ENCODE peak calls at places on chromosome 5, in ten cellular contexts. One of them, this sample, is unnamed.

GRCh38 chr5:42718591-42718990 is 38.0 kb upstream of the CCDC152 start:
- DNase-seq in B cell: no peak
- DNase-seq in sigmoid colon: no peak
- DNase-seq in psoas muscle: no peak
- DNase-seq in tibial artery: no peak
- DNase-seq in heart left ventricle: no peak
- DNase-seq in esophagus muscularis mucosa: no peak
- DNase-seq in GM06990: peak
- DNase-seq in NB4: peak
- DNase-seq in cardiac muscle cell: peak
- DNase-seq in this sample: no peak

GRCh38 chr5:109155625-109156024 is 254.1 kb downstream of the PJA2 start:
- DNase-seq in B cell: no peak
- DNase-seq in NB4: no peak
- DNase-seq in tibial artery: no peak
- DNase-seq in cardiac muscle cell: no peak
- DNase-seq in psoas muscle: no peak
- DNase-seq in heart left ventricle: no peak
- DNase-seq in GM06990: peak
- DNase-seq in sigmoid colon: no peak
- DNase-seq in esophagus muscularis mucosa: no peak
- DNase-seq in this sample: no peak

GRCh38 chr5:61675015-61675692 is 343.1 kb downstream of the ZSWIM6 start:
- DNase-seq in psoas muscle: no peak
- DNase-seq in NB4: peak
- DNase-seq in sigmoid colon: no peak
- DNase-seq in esophagus muscularis mucosa: peak
- DNase-seq in tibial artery: no peak
- DNase-seq in cardiac muscle cell: no peak
- DNase-seq in GM06990: no peak
- DNase-seq in B cell: no peak
- DNase-seq in heart left ventricle: no peak
- DNase-seq in this sample: no peak

GRCh38 chr5:10372726-10373709 is 19.5 kb downstream of the MARCHF6 start:
- DNase-seq in B cell: no peak
- DNase-seq in cardiac muscle cell: no peak
- DNase-seq in sigmoid colon: no peak
- DNase-seq in GM06990: no peak
- DNase-seq in psoas muscle: no peak
- DNase-seq in heart left ventricle: no peak
- DNase-seq in NB4: no peak
- DNase-seq in tibial artery: no peak
- DNase-seq in esophagus muscularis mucosa: no peak
- DNase-seq in this sample: no peak

GRCh38 chr5:57446966-57447365 is 35.6 kb downstream of the ACTBL2 start:
- DNase-seq in esophagus muscularis mucosa: peak
- DNase-seq in psoas muscle: no peak
- DNase-seq in heart left ventricle: no peak
- DNase-seq in GM06990: no peak
- DNase-seq in cardiac muscle cell: no peak
- DNase-seq in sigmoid colon: no peak
- DNase-seq in tibial artery: no peak
- DNase-seq in B cell: no peak
- DNase-seq in NB4: no peak
- DNase-seq in this sample: no peak

GRCh38 chr5:117657591-117657990 is 1083.0 kb upstream of the SEMA6A start:
- DNase-seq in sigmoid colon: no peak
- DNase-seq in GM06990: no peak
- DNase-seq in B cell: no peak
- DNase-seq in cardiac muscle cell: no peak
- DNase-seq in tibial artery: no peak
- DNase-seq in psoas muscle: no peak
- DNase-seq in NB4: no peak
- DNase-seq in esophagus muscularis mucosa: no peak
- DNase-seq in heart left ventricle: no peak
- DNase-seq in this sample: no peak

GRCh38 chr5:17415282-17415681 is 82.7 kb upstream of the TAF11L2 start:
- DNase-seq in psoas muscle: no peak
- DNase-seq in sigmoid colon: no peak
- DNase-seq in B cell: no peak
- DNase-seq in GM06990: no peak
- DNase-seq in NB4: no peak
- DNase-seq in cardiac muscle cell: peak
- DNase-seq in heart left ventricle: no peak
- DNase-seq in tibial artery: no peak
- DNase-seq in esophagus muscularis mucosa: no peak
- DNase-seq in this sample: no peak

GRCh38 chr5:149314571-149315111 is 30.7 kb upstream of the GRPEL2 start:
- DNase-seq in sigmoid colon: no peak
- DNase-seq in NB4: no peak
- DNase-seq in cardiac muscle cell: no peak
- DNase-seq in psoas muscle: no peak
- DNase-seq in esophagus muscularis mucosa: no peak
- DNase-seq in heart left ventricle: no peak
- DNase-seq in B cell: no peak
- DNase-seq in tibial artery: no peak
- DNase-seq in GM06990: no peak
- DNase-seq in this sample: no peak

GRCh38 chr5:142954455-142954854 is 184.3 kb downstream of the ARHGAP26 start:
- DNase-seq in cardiac muscle cell: no peak
- DNase-seq in tibial artery: no peak
- DNase-seq in sigmoid colon: no peak
- DNase-seq in psoas muscle: no peak
- DNase-seq in heart left ventricle: no peak
- DNase-seq in NB4: no peak
- DNase-seq in esophagus muscularis mucosa: no peak
- DNase-seq in GM06990: no peak
- DNase-seq in B cell: no peak
- DNase-seq in this sample: no peak

DNA sequence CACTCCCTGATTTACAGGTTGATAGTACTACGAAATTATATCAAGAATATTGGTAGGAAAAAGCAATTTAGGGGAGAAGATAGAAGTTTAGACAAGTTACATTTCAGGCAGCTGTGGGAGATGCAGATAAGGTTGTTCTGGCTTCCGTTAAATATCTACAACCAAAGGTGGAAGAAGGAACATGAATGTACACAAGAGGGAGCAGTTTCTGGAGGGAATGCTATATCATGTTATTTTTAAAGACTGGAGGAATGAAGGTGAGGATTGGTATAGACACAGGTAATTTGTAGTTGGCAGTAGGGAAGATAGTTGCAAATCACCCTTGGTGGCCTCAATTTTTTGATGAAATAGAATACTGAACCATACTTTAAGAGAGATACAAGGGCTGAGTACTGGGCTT is 187.3 kb upstream of the NMUR2 start:
- DNase-seq in esophagus muscularis mucosa: no peak
- DNase-seq in tibial artery: no peak
- DNase-seq in psoas muscle: no peak
- DNase-seq in NB4: no peak
- DNase-seq in heart left ventricle: no peak
- DNase-seq in cardiac muscle cell: no peak
- DNase-seq in B cell: no peak
- DNase-seq in sigmoid colon: no peak
- DNase-seq in GM06990: no peak
- DNase-seq in this sample: no peak
- TF ChIP-seq CTCF in esophagus muscularis mucosa: no peak
- TF ChIP-seq CTCF in tibial artery: no peak
- TF ChIP-seq CTCF in psoas muscle: no peak
- TF ChIP-seq CTCF in NB4: no peak
- TF ChIP-seq CTCF in heart left ventricle: no peak
- TF ChIP-seq CTCF in cardiac muscle cell: no peak
- TF ChIP-seq CTCF in B cell: no peak
- TF ChIP-seq CTCF in sigmoid colon: no peak
- TF ChIP-seq CTCF in GM06990: no peak
- TF ChIP-seq CTCF in this sample: no peak

GRCh38 chr5:175867587-175868347 is 3.6 kb upstream of the CPLX2 start:
- DNase-seq in GM06990: no peak
- DNase-seq in psoas muscle: no peak
- DNase-seq in heart left ventricle: no peak
- DNase-seq in tibial artery: no peak
- DNase-seq in B cell: no peak
- DNase-seq in cardiac muscle cell: peak
- DNase-seq in sigmoid colon: no peak
- DNase-seq in esophagus muscularis mucosa: no peak
- DNase-seq in NB4: peak
- DNase-seq in this sample: no peak
- TF ChIP-seq CTCF in GM06990: no peak
- TF ChIP-seq CTCF in psoas muscle: no peak
- TF ChIP-seq CTCF in heart left ventricle: no peak
- TF ChIP-seq CTCF in tibial artery: no peak
- TF ChIP-seq CTCF in B cell: no peak
- TF ChIP-seq CTCF in cardiac muscle cell: no peak
- TF ChIP-seq CTCF in sigmoid colon: no peak
- TF ChIP-seq CTCF in esophagus muscularis mucosa: no peak
- TF ChIP-seq CTCF in NB4: peak
- TF ChIP-seq CTCF in this sample: no peak

DNA sequence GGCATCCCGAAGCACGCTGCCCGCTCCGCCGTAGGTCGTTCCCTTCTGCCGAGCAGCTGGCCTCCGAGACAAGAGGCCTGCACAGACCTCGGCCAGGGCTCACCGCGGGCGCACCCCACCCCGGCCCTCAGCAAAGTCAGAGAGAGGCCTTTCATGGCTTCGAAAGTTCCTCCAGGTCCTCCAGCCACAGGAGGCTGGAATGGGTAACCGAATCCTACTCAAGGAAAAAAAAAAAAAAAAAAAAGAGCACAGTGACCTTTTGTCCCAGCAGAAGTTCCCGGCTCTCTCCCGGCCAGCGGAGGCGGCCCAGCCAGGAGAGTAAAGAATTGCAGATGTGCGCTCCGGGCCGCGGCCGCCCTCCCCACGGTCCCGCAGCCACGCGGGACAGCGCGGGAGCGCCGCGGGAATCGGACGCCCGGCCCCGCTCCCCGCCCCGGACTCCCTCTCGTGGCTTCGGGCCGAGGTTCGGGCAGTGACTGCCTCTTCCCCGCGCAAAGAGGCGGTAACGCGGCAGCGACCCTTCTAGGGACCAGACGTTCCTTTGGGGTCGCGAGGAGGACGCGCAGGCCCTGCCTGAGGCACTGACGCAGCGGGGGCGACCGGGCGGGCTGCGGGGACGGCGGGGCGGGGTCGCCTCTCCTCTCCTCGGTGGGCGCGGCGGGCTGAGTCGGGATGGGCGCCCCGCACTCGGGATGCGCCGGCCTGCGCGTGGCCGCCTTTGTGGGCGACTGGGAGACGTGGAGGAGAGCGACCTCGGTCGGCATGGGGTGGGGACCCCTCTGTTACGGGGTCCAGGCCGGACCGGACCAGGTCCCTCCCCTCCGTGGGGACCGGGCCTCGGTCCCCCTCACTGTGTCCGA is 790 bp downstream of the GFPT2 start:
- DNase-seq in esophagus muscularis mucosa: no peak
- DNase-seq in cardiac muscle cell: peak
- DNase-seq in tibial artery: peak
- DNase-seq in heart left ventricle: no peak
- DNase-seq in psoas muscle: peak
- DNase-seq in sigmoid colon: peak
- DNase-seq in B cell: peak
- DNase-seq in NB4: no peak
- DNase-seq in GM06990: no peak
- DNase-seq in this sample: peak
- TF ChIP-seq CTCF in esophagus muscularis mucosa: peak
- TF ChIP-seq CTCF in cardiac muscle cell: peak
- TF ChIP-seq CTCF in tibial artery: no peak
- TF ChIP-seq CTCF in heart left ventricle: no peak
- TF ChIP-seq CTCF in psoas muscle: no peak
- TF ChIP-seq CTCF in sigmoid colon: peak
- TF ChIP-seq CTCF in B cell: no peak
- TF ChIP-seq CTCF in NB4: no peak
- TF ChIP-seq CTCF in GM06990: no peak
- TF ChIP-seq CTCF in this sample: no peak

GRCh38 chr5:134581241-134581981 is 51.2 kb downstream of the SAR1B start:
- DNase-seq in cardiac muscle cell: no peak
- DNase-seq in GM06990: no peak
- DNase-seq in esophagus muscularis mucosa: no peak
- DNase-seq in psoas muscle: peak
- DNase-seq in heart left ventricle: no peak
- DNase-seq in sigmoid colon: peak
- DNase-seq in NB4: no peak
- DNase-seq in B cell: peak
- DNase-seq in tibial artery: peak
- DNase-seq in this sample: peak
- TF ChIP-seq CTCF in cardiac muscle cell: no peak
- TF ChIP-seq CTCF in GM06990: no peak
- TF ChIP-seq CTCF in esophagus muscularis mucosa: peak
- TF ChIP-seq CTCF in psoas muscle: peak
- TF ChIP-seq CTCF in heart left ventricle: no peak
- TF ChIP-seq CTCF in sigmoid colon: no peak
- TF ChIP-seq CTCF in NB4: no peak
- TF ChIP-seq CTCF in B cell: no peak
- TF ChIP-seq CTCF in tibial artery: no peak
- TF ChIP-seq CTCF in this sample: no peak

GRCh38 chr5:1299511-1299850 is 4.6 kb upstream of the TERT start:
- DNase-seq in heart left ventricle: peak
- DNase-seq in cardiac muscle cell: no peak
- DNase-seq in NB4: peak
- DNase-seq in GM06990: no peak
- DNase-seq in tibial artery: peak
- DNase-seq in psoas muscle: no peak
- DNase-seq in sigmoid colon: peak
- DNase-seq in esophagus muscularis mucosa: no peak
- DNase-seq in B cell: no peak
- DNase-seq in this sample: peak

GRCh38 chr5:1302258-1302657 is 7.4 kb upstream of the TERT start:
- DNase-seq in cardiac muscle cell: no peak
- DNase-seq in NB4: no peak
- DNase-seq in tibial artery: no peak
- DNase-seq in sigmoid colon: no peak
- DNase-seq in GM06990: no peak
- DNase-seq in heart left ventricle: no peak
- DNase-seq in psoas muscle: no peak
- DNase-seq in B cell: no peak
- DNase-seq in esophagus muscularis mucosa: no peak
- DNase-seq in this sample: no peak

GRCh38 chr5:1298723-1299510 is 4.0 kb upstream of the TERT start:
- DNase-seq in GM06990: no peak
- DNase-seq in cardiac muscle cell: no peak
- DNase-seq in sigmoid colon: peak
- DNase-seq in esophagus muscularis mucosa: no peak
- DNase-seq in B cell: peak
- DNase-seq in heart left ventricle: peak
- DNase-seq in tibial artery: no peak
- DNase-seq in NB4: peak
- DNase-seq in psoas muscle: no peak
- DNase-seq in this sample: peak

GRCh38 chr5:1299961-1300360 is 5.1 kb upstream of the TERT start:
- DNase-seq in NB4: no peak
- DNase-seq in cardiac muscle cell: no peak
- DNase-seq in psoas muscle: no peak
- DNase-seq in sigmoid colon: peak
- DNase-seq in tibial artery: no peak
- DNase-seq in B cell: no peak
- DNase-seq in heart left ventricle: peak
- DNase-seq in GM06990: no peak
- DNase-seq in esophagus muscularis mucosa: no peak
- DNase-seq in this sample: peak

GRCh38 chr5:1300581-1301083 is 5.8 kb upstream of the TERT start:
- DNase-seq in NB4: no peak
- DNase-seq in B cell: no peak
- DNase-seq in psoas muscle: no peak
- DNase-seq in esophagus muscularis mucosa: no peak
- DNase-seq in GM06990: no peak
- DNase-seq in cardiac muscle cell: no peak
- DNase-seq in heart left ventricle: peak
- DNase-seq in sigmoid colon: peak
- DNase-seq in tibial artery: peak
- DNase-seq in this sample: peak
- TF ChIP-seq CTCF in NB4: no peak
- TF ChIP-seq CTCF in B cell: no peak
- TF ChIP-seq CTCF in psoas muscle: no peak
- TF ChIP-seq CTCF in esophagus muscularis mucosa: no peak
- TF ChIP-seq CTCF in GM06990: no peak
- TF ChIP-seq CTCF in cardiac muscle cell: no peak
- TF ChIP-seq CTCF in heart left ventricle: no peak
- TF ChIP-seq CTCF in sigmoid colon: no peak
- TF ChIP-seq CTCF in tibial artery: no peak
- TF ChIP-seq CTCF in this sample: no peak

This sample was measured in kidney.